ENCODE peak calls at places on chromosomes 11 and 22, in seven cellular contexts. A is transverse colon, I is BE2C, S is uterus, U is MG63, K is thoracic aorta, G is Caco-2. W is an unnamed sample.

GRCh38 chr11:31803813-31804438 is 7.2 kb downstream of the PAX6 start:
- DNase-seq in A (no peak), G (no peak), S (no peak), U (no peak), I (no peak), K (no peak), W (no peak)

GRCh38 chr11:133007020-133007584 is 525.2 kb downstream of the OPCML start:
- DNase-seq in A (no peak), I (no peak), S (no peak), K (no peak), U (no peak), G (no peak), W (no peak)

GRCh38 chr11:72334651-72335050 is 90.7 kb upstream of the PHOX2A start:
- DNase-seq in A (no peak), S (no peak), I (peak; percentile 78), U (no peak), K (no peak), G (no peak), W (no peak)

GRCh38 chr22:20456722-20457076 is 19.1 kb upstream of the SCARF2 start:
- DNase-seq in S (no peak), U (no peak), K (no peak), A (no peak), I (no peak), G (no peak), W (no peak)

GRCh38 chr11:57464343-57465181 is 4.2 kb downstream of the RTN4RL2 start:
- DNase-seq in I (no peak), K (no peak), G (no peak), U (no peak), S (no peak), A (no peak), W (no peak)

GRCh38 chr22:27462190-27462589 is 339.4 kb downstream of the MN1 start:
- DNase-seq in G (peak; percentile 10), K (no peak), I (no peak), A (no peak), S (no peak), U (no peak), W (no peak)

GRCh38 chr11:28581286-28582242 is 473.4 kb downstream of the METTL15 start:
- DNase-seq in A (no peak), G (no peak), S (no peak), U (no peak), I (no peak), K (no peak), W (no peak)

GRCh38 chr22:37334461-37334858 is 52.2 kb downstream of the CYTH4 start:
- DNase-seq in G (no peak), S (no peak), I (no peak), U (no peak), K (no peak), A (no peak), W (no peak)

GRCh38 chr11:26271666-26272065 is 60.3 kb upstream of the ANO3 start:
- DNase-seq in I (no peak), S (no peak), G (no peak), U (no peak), A (no peak), K (no peak), W (no peak)

GRCh38 chr11:93160808-93161207 is 37.0 kb downstream of the SLC36A4 start:
- DNase-seq in A (no peak), S (no peak), I (no peak), G (no peak), U (no peak), K (no peak), W (no peak)

GRCh38 chr22:47015589-47016178 is 253.2 kb downstream of the TBC1D22A start:
- DNase-seq in S (no peak), A (no peak), I (no peak), K (no peak), G (no peak), U (no peak), W (no peak)

DNA sequence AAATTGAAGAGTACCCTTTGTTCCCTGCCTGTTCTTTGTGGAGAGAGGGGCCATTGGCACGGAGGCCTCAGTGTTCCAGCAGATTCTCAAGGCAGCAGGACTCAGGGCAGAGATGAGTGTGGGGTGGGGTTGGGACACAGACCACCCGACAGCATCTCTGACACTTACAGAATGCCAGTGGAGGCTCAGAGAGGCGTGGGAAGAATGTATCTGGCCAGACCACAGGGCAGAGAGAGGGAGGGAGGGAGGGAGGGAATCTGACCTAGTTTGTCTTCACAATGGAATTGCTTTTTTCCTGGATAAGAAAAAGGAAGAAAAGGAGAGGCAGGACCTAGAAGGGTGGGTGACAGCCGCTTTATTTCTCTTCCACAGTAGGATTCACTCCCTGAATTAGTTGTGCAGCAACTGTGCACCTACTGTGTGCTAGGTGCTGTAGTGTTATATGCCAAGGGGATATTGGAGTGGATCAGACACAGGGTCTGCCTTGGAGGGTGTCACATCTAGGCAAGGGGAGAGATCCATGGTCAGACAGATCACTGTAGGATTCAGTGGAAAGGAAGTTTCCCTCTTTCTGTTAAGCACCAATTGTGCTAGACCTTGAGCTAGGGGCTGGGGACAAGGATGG is 3.7 kb downstream of the KCNK4 start:
- DNase-seq in S (no peak), U (no peak), K (no peak), I (no peak), A (no peak), G (no peak), W (no peak)
- H3K27me3 ChIP-seq in S (peaks cover 27% of the 10 kb centered on the region), U (no peaks in the 10 kb centered on the region), K (peaks cover 30% of the 10 kb centered on the region), I (peaks cover 70% of the 10 kb centered on the region), A (peaks cover 99% of the 10 kb centered on the region), G (peaks cover 4% of the 10 kb centered on the region), W (peaks cover 51% of the 10 kb centered on the region)

DNA sequence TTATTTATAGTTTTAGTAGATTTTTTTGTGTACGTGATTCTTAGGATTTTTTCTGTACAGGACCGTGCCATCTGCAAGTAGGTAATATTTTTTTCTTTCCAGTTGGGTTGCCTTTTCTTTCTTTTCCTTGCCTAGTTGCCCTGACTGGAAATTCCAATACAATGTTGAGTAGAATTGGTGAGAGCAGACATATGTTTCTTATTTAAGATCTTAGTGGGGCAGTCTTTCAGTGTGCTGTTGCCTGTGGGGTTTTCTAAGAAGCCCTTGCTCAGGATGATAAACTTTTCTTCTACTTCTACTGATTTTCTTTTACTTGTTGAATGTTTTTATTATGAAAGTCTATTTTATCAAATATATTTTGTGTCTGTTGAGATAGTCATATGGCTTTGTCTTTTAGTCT is 33.0 kb downstream of the ATXN10 start:
- DNase-seq in K (no peak), G (no peak), A (no peak), U (no peak), S (no peak), I (no peak), W (no peak)
- H3K36me3 ChIP-seq in K (peaks cover 4% of the 10 kb centered on the region), G (peaks cover 4% of the 10 kb centered on the region), A (peaks cover 13% of the 10 kb centered on the region), U (peaks cover 85% of the 10 kb centered on the region), S (no peaks in the 10 kb centered on the region), I (peaks cover 50% of the 10 kb centered on the region), W (peaks cover 9% of the 10 kb centered on the region)

GRCh38 chr22:38943181-38943580 is 14.2 kb upstream of the APOBEC3A start:
- DNase-seq in U (no peak), K (no peak), I (no peak), A (peak; percentile 4), G (no peak), S (no peak), W (no peak)

GRCh38 chr22:38943882-38944281 is 13.5 kb upstream of the APOBEC3A start:
- DNase-seq in I (no peak), S (no peak), U (no peak), A (no peak), G (no peak), K (no peak), W (no peak)

GRCh38 chr22:38940985-38941384 is 16.4 kb upstream of the APOBEC3A start:
- DNase-seq in G (no peak), I (no peak), S (no peak), U (no peak), A (no peak), K (no peak), W (no peak)

GRCh38 chr22:38942702-38943101 is 14.7 kb upstream of the APOBEC3A start:
- DNase-seq in S (no peak), U (no peak), G (no peak), K (no peak), A (no peak), I (no peak), W (no peak)

GRCh38 chr22:38941488-38941987 is 15.9 kb upstream of the APOBEC3A start:
- DNase-seq in G (no peak), K (no peak), A (no peak), S (no peak), I (no peak), U (no peak), W (no peak)
- H3K27me3 ChIP-seq in G (no peaks in the 10 kb centered on the region), K (no peaks in the 10 kb centered on the region), A (peaks cover 15% of the 10 kb centered on the region), S (no peaks in the 10 kb centered on the region), I (peaks cover 4% of the 10 kb centered on the region), U (peaks cover 18% of the 10 kb centered on the region), W (peaks cover 18% of the 10 kb centered on the region)

GRCh38 chr22:36149464-36149863 is 11.1 kb downstream of the APOL3 start:
- DNase-seq in A (no peak), K (no peak), G (no peak), I (no peak), U (no peak), S (no peak), W (no peak)
- H3K36me3 ChIP-seq in A (no peaks in the 10 kb centered on the region), K (no peaks in the 10 kb centered on the region), G (no peaks in the 10 kb centered on the region), I (no peaks in the 10 kb centered on the region), U (no peaks in the 10 kb centered on the region), S (no peaks in the 10 kb centered on the region), W (no peaks in the 10 kb centered on the region)

DNA sequence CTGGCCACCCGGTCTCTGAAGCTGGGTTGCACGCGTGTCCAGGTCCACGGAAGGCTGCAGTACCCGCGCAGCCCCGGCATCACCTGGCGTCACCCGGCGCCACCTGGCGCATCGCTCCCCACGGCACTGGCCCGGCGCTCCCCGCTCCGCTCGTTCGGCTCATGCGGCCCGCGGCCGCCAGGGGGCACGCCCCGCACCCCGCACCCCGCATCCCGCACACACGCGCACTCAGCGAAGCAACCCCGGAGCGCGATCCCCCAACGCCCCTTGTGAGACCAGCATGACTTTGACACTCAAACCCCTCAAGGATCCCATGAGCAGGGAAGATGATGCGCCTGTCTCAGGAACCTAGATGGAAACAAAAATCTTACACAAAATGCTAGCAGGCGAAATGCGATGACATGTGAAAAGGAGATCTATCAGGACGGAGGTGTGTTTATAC is 11.9 kb downstream of the B3GNT6 start:
- DNase-seq in K (no peak), G (peak; percentile 93), I (peak; percentile 70), S (peak; percentile 35), U (peak; percentile 22), A (peak; percentile 74), W (no peak)
- H3K27me3 ChIP-seq in K (no peaks in the 10 kb centered on the region), G (no peaks in the 10 kb centered on the region), I (no peaks in the 10 kb centered on the region), S (no peaks in the 10 kb centered on the region), U (no peaks in the 10 kb centered on the region), A (peaks cover 15% of the 10 kb centered on the region), W (peaks cover 2% of the 10 kb centered on the region)

GRCh38 chr11:4798427-4799183 is 5.6 kb downstream of the OR52R1 start:
- DNase-seq in K (no peak), I (no peak), U (no peak), G (no peak), A (no peak), S (no peak), W (no peak)
- H3K36me3 ChIP-seq in K (no peaks in the 10 kb centered on the region), I (no peaks in the 10 kb centered on the region), U (no peaks in the 10 kb centered on the region), G (no peaks in the 10 kb centered on the region), A (no peaks in the 10 kb centered on the region), S (no peaks in the 10 kb centered on the region), W (no peaks in the 10 kb centered on the region)

GRCh38 chr11:40683010-40683409 is 776.4 kb downstream of the LRRC4C start:
- DNase-seq in G (no peak), K (no peak), S (no peak), I (no peak), A (no peak), U (no peak), W (no peak)

GRCh38 chr11:40688369-40688768 is 771.1 kb downstream of the LRRC4C start:
- DNase-seq in U (no peak), K (no peak), A (no peak), G (no peak), I (no peak), S (no peak), W (no peak)

GRCh38 chr11:40689823-40690222 is 769.6 kb downstream of the LRRC4C start:
- DNase-seq in U (no peak), A (no peak), S (no peak), K (no peak), I (no peak), G (no peak), W (no peak)

GRCh38 chr11:40686765-40687164 is 772.7 kb downstream of the LRRC4C start:
- DNase-seq in S (no peak), A (no peak), K (no peak), U (no peak), G (no peak), I (no peak), W (no peak)
- H3K27me3 ChIP-seq in S (no peaks in the 10 kb centered on the region), A (no peaks in the 10 kb centered on the region), K (no peaks in the 10 kb centered on the region), U (no peaks in the 10 kb centered on the region), G (no peaks in the 10 kb centered on the region), I (no peaks in the 10 kb centered on the region), W (no peaks in the 10 kb centered on the region)